ENCODE peak calls at places on chromosomes 2 and 18, in six cellular contexts. N, K, Y, F, V and O are unnamed samples. For H3K9me3, the result is how much of the 10 kb centered on the place peaks cover.

GRCh38 chr2:51981813-51982212 is 949.9 kb upstream of the NRXN1 start:
- DNase-seq in F (peak), V (peak), N (no peak), K (peak), Y (no peak), O (no peak)

GRCh38 chr2:169705927-169706326 is 11.7 kb downstream of the PHOSPHO2 start:
- DNase-seq in K (no peak), F (no peak), Y (no peak), V (peak), N (no peak), O (no peak)

GRCh38 chr18:79714531-79715240 is 35.1 kb downstream of the CTDP1 start:
- DNase-seq in V (no peak), K (no peak), Y (no peak), F (no peak), N (no peak), O (no peak)

GRCh38 chr2:111236027-111236426 is 115.3 kb downstream of the BCL2L11 start:
- DNase-seq in N (peak), Y (peak), K (no peak), F (no peak), V (no peak), O (no peak)

GRCh38 chr2:17593841-17594482 is 53.5 kb downstream of the VSNL1 start:
- DNase-seq in Y (no peak), K (peak), F (no peak), N (no peak), V (peak), O (no peak)

GRCh38 chr2:238305092-238305862 is 15.0 kb upstream of the TRAF3IP1 start:
- DNase-seq in Y (no peak), N (no peak), K (peak), F (peak), V (no peak), O (no peak)

GRCh38 chr2:168394262-168394661 is 61.8 kb upstream of the CERS6 start:
- DNase-seq in Y (no peak), V (no peak), F (no peak), K (no peak), N (no peak), O (no peak)

GRCh38 chr2:97761192-97761591 is 47.8 kb downstream of the ZAP70 start:
- DNase-seq in N (no peak), K (no peak), Y (no peak), V (no peak), F (no peak), O (no peak)

GRCh38 chr2:175879679-175880078 is 122.4 kb downstream of the LNPK start:
- DNase-seq in K (no peak), V (no peak), Y (no peak), F (no peak), N (no peak), O (no peak)

GRCh38 chr2:172107690-172108586 is 5.2 kb upstream of the DLX2 start:
- DNase-seq in Y (no peak), V (no peak), N (no peak), K (no peak), F (no peak), O (no peak)

GRCh38 chr2:115119086-115119485 is 676.6 kb downstream of the DPP10 start:
- DNase-seq in F (no peak), Y (no peak), K (no peak), N (no peak), V (no peak), O (no peak)

GRCh38 chr2:46117379-46117778 is 179.8 kb upstream of the EPAS1 start:
- DNase-seq in N (no peak), Y (no peak), F (peak), K (peak), V (peak), O (no peak)

GRCh38 chr2:234147335-234147861 is 96.9 kb downstream of the SPP2 start:
- DNase-seq in N (no peak), Y (no peak), V (no peak), K (no peak), F (no peak), O (no peak)

GRCh38 chr2:197705912-197706838 is 1.0 kb downstream of the MARS2 start:
- DNase-seq in N (no peak), F (no peak), V (peak), Y (peak), K (peak), O (no peak)

GRCh38 chr2:229586012-229586411 is 128.3 kb downstream of the DNER start:
- DNase-seq in V (no peak), K (peak), Y (no peak), N (no peak), F (no peak), O (no peak)

GRCh38 chr2:26521054-26521912 is 43.4 kb upstream of the OTOF start:
- DNase-seq in F (peak), Y (no peak), N (no peak), V (no peak), K (peak), O (peak)

GRCh38 chr2:128396500-128396891 is 77.8 kb upstream of the HS6ST1 start:
- DNase-seq in V (peak), K (peak), Y (no peak), N (no peak), F (no peak), O (peak)

GRCh38 chr18:48693625-48694262 is 154.9 kb downstream of the CTIF start:
- DNase-seq in F (no peak), N (no peak), V (peak), Y (no peak), K (no peak), O (no peak)

GRCh38 chr2:182817558-182817957 is 48.9 kb downstream of the FRZB start:
- DNase-seq in K (no peak), F (no peak), V (no peak), N (no peak), Y (no peak), O (no peak)

GRCh38 chr18:49591271-49591670 is 29.4 kb downstream of the LIPG start:
- DNase-seq in Y (no peak), N (no peak), V (no peak), F (no peak), K (no peak), O (no peak)

GRCh38 chr2:190468814-190469569 is 60.8 kb downstream of the MFSD6 start:
- DNase-seq in F (peak), K (peak), Y (peak), V (peak), N (peak), O (no peak)

GRCh38 chr2:156666130-156666785 is 230.1 kb downstream of the GPD2 start:
- DNase-seq in K (peak), N (no peak), F (no peak), V (no peak), Y (no peak), O (no peak)

GRCh38 chr2:63287961-63288360 is 237.3 kb downstream of the OTX1 start:
- DNase-seq in N (no peak), V (no peak), F (no peak), K (no peak), Y (no peak), O (no peak)

DNA sequence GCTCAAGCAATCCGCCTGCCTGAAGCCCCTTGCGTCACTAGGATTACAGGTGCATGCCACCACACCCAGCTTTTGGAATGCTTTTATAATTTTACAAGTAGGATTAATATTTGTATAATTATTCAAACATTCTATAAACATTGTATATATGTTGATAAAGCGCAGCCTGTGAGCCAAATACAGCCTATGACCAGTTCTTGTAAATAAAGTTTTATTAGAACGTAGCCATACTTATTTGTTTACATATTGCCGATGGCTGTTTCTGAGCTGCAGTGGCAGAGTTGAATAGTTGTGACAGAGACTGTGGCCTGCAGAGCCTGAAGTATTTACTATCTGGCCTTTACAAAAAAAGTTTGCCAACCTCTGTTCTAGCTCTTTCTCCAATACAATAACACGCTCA is 232.6 kb downstream of the OTX1 start:
- DNase-seq in N (no peak), V (no peak), Y (no peak), K (peak), F (no peak), O (no peak)
- H3K9me3 ChIP-seq in N (under half), V (under half), Y (half or more), K (under half), F (under half), O (under half)

DNA sequence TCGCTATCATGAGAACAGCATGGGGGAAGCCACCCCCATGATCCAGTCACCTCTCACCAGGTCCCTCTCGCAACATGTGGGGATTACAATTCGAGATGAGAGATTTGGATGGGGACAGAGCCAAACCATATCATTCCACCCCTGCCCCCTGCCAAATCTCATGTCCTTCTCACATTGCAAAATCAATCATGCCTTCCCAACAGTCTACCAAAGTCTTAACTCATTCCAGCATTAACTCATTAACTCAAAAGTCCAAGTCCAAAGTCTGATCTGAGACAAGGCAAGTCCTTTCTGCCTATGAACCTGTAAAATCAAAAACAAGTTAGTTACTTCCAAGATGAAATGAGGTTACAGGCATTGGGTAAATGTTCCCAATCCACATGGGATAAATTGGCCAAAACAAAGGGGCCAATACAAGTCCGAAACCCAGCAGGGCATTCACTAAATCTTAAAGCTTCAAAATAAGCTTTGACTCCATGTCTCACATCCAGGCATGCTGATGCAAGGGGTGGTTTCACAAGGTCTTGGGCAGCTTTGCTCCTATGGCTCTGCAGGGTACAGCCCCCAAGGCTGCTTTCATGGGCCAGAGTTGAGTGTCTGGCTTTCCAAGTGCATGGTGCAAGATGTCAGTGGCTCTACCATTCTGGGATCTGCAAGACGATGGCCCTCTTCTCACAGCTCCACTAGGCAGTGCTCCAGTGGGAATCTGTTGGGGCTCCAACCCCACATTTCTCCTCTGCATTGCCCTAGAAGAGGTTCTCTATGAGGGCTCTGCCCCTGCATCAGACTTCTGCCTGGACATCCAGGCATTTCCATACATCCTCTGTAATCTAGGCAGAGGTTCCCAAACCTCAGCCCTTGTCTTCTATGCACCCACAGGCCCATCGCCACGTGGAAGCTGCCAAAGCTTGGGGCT is 14.8 kb downstream of the TAF1B start:
- DNase-seq in K (no peak), V (no peak), F (peak), Y (no peak), N (no peak), O (no peak)
- H3K9me3 ChIP-seq in K (under half), V (under half), F (under half), Y (under half), N (under half), O (under half)

DNA sequence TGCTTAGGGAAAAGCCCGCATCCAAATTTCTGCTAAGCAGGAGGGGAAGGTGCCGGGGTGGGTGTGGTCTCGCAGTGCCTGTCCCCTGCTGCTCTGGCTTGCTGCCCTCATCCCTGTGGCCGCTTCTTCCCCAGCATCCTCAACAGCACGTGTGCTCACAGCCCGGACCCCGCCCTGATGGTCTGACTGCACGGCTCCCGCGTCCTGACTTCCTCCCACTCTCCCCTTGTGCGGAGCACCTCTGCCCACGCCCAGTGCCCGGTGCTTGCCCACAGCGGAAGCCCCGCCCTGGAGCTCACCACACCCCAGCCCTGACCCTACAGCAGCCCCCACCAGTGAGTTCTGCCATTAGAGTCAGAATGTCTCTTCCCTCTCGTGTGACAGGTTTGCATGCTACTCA is 277.9 kb downstream of the NDUFA10 start:
- DNase-seq in Y (no peak), K (no peak), F (no peak), V (no peak), N (no peak), O (no peak)
- H3K9me3 ChIP-seq in Y (under half), K (under half), F (under half), V (under half), N (under half), O (under half)

DNA sequence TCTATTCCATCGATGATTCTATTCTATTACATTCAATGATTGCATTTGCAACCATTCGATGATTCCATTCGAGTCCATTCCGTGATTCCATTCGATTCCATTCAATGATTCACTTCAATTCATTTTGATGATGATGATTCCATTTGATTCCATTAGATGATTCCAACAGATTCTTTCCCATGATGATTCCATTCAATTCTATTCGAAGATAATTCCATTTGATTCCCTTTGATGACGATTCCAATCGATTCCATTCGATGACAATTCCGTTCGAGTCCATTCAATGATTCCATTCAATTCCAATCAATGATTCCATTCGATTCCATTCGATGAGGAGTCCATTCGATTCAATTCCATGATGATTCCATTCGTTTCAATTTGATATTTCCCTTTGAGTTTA is 1088.8 kb downstream of the RPIA start:
- DNase-seq in K (no peak), N (no peak), F (no peak), V (no peak), Y (no peak), O (no peak)
- H3K9me3 ChIP-seq in K (half or more), N (under half), F (under half), V (half or more), Y (half or more), O (under half)

GRCh38 chr2:88687384-88687783 is 4.1 kb upstream of the RPIA start:
- DNase-seq in K (no peak), Y (no peak), N (no peak), V (no peak), F (no peak), O (no peak)
- H3K9me3 ChIP-seq in K (under half), Y (under half), N (under half), V (under half), F (under half), O (under half)

GRCh38 chr18:14144628-14144895 is 12.3 kb upstream of the ZNF519 start:
- DNase-seq in K (no peak), F (no peak), N (no peak), V (no peak), Y (no peak), O (no peak)
- H3K9me3 ChIP-seq in K (under half), F (under half), N (under half), V (under half), Y (under half), O (under half)

GRCh38 chr2:16244153-16244965 is 304.0 kb downstream of the MYCN start:
- DNase-seq in V (no peak), N (no peak), Y (no peak), K (no peak), F (no peak), O (no peak)
- H3K9me3 ChIP-seq in V (under half), N (under half), Y (under half), K (under half), F (under half), O (under half)